ENCODE peak calls at places on chromosomes 7 and 10, in four cellular contexts. A is AG09309, N is GM23338, M is choroid plexus epithelial cell. Q is an unnamed sample.

GRCh38 chr7:73987298-73987697 is 40.7 kb upstream of the ELN start:
- DNase-seq in A (no peak), M (no peak), N (no peak), Q (no peak)

GRCh38 chr10:5583525-5584175 is 58.9 kb downstream of the CALML3 start:
- DNase-seq in A (no peak), N (peak), M (peak), Q (peak)

GRCh38 chr10:75165684-75166622 is 44.6 kb upstream of the VDAC2 start:
- DNase-seq in M (peak), N (no peak), A (no peak), Q (peak)

GRCh38 chr10:108592926-108593325 is 1330.4 kb downstream of the XPNPEP1 start:
- DNase-seq in N (no peak), M (no peak), A (no peak), Q (no peak)

GRCh38 chr10:13659887-13660544 is 73.3 kb downstream of the PRPF18 start:
- DNase-seq in A (peak), M (peak), N (peak), Q (peak)

GRCh38 chr7:17301491-17302101 is 3.1 kb downstream of the AHR start:
- DNase-seq in M (peak), A (no peak), N (peak), Q (peak)

GRCh38 chr10:12549297-12549696 is 199.9 kb downstream of the CAMK1D start:
- DNase-seq in M (no peak), A (no peak), N (no peak), Q (no peak)

GRCh38 chr10:51915031-51915542 is 215.7 kb upstream of the CSTF2T start:
- DNase-seq in A (no peak), M (no peak), N (peak), Q (peak)

GRCh38 chr7:21013765-21014502 is 227.2 kb upstream of the SP8 start:
- DNase-seq in A (no peak), M (no peak), N (no peak), Q (peak)

GRCh38 chr10:78896169-78896931 is 172.4 kb upstream of the ZMIZ1 start:
- DNase-seq in A (no peak), N (no peak), M (no peak), Q (no peak)

GRCh38 chr7:99002827-99003212 is 124.5 kb downstream of the TRRAP start:
- DNase-seq in N (no peak), M (no peak), A (no peak), Q (no peak)

GRCh38 chr7:135467207-135467711 is 42.6 kb downstream of the CNOT4 start:
- DNase-seq in A (no peak), N (no peak), M (no peak), Q (no peak)

GRCh38 chr10:16993186-16993585 is 136.4 kb downstream of the CUBN start:
- DNase-seq in N (no peak), A (no peak), M (no peak), Q (no peak)
- TF ChIP-seq CTCF in N (no peak), A (no peak), M (no peak), Q (no peak)

GRCh38 chr10:103925591-103925990 is 7.6 kb upstream of the STN1 start:
- DNase-seq in A (no peak), N (no peak), M (no peak), Q (no peak)
- H3K4me3 ChIP-seq in A (no peak), N (no peak), M (no peak), Q (no peak)

DNA sequence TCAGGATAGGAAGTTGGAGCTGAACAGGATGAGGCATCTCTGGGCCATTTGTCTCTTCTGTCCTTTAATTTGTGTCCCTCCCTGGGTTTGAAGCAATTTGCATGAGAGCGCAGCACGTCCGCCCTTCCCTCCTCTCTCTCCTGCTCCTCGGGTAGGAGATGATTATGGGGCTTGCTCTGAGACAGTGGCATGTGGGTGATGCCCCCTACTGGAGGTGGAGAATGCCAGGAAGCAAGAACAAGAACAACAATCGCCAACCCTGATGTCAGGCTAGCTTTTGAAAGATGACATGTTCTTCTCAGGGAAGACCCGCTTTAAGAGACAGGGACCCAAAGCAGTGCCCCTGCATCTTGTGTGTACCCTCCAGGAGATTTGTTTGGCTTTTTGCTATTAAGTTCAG is 63.9 kb upstream of the LOXL4 start:
- DNase-seq in N (peak), M (no peak), A (no peak), Q (no peak)
- TF ChIP-seq CTCF in N (peak), M (peak), A (peak), Q (peak)

DNA sequence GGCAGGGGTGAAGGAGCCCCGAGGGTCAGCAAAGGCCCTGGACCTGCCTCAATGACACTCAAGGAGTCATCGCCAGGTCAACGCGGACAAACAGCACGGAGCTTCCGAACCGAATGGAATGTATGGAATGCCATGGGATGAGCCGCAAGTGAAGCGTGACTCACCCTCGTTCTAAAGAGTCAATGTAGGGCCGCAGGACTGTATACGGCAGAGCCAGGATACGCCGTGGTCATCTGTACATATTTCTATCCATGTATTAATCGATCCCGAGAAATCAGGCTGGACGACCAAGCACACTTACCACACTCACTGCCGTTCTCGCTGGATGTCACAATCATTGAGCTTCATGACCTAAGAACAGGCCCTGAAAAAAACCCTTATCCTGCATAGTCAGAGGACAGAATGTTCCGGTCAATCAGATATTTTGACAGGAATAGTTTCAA is 4.3 kb downstream of the SNX8 start:
- DNase-seq in N (peak), A (no peak), M (peak), Q (peak)
- H3K4me3 ChIP-seq in N (peak), A (no peak), M (peak), Q (no peak)

GRCh38 chr10:15370741-15371701 is at the start of gene FAM171A1:
- DNase-seq in N (peak), M (peak), A (no peak), Q (peak)
- TF ChIP-seq CTCF in N (peak), M (no peak), A (no peak), Q (peak)

GRCh38 chr10:99754670-99755069 is 22.6 kb downstream of the CUTC start:
- DNase-seq in N (no peak), M (peak), A (no peak), Q (peak)

GRCh38 chr10:99743841-99744240 is 11.8 kb downstream of the CUTC start:
- DNase-seq in N (no peak), M (no peak), A (no peak), Q (no peak)

DNA sequence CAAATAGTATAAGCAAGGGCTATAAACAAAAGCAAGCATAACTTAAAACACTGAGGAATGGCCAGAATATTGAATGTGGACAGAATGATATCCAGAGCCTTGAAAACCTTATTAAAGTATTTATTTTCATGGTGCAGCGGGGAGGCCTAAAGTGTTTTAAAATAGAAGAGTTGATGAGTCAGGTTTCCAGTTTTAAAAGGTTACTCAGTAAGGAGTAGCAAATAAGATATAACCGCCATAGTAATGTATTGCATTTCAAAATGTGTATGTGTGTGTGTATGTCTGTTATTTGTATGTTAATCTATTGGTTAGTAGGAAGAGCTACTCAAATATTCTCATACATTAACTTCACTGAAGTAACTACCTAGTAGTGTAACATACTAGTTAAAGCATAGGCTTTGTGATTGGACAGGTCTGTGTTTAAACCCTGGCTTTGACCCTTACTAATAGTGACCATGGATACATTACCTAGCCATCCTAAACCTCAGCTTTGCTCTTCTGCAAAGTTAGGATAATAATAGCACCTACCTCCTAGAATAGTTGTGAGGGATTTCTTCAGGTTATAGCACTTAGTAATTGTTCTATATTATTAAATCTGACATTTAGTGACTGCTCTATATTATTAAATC is 16.9 kb downstream of the CUTC start:
- DNase-seq in M (no peak), N (no peak), A (no peak), Q (no peak)
- H3K4me3 ChIP-seq in M (no peak), N (no peak), A (no peak), Q (no peak)

GRCh38 chr10:47268696-47269095 is 31.3 kb upstream of the GDF10 start:
- DNase-seq in N (peak), M (no peak), A (no peak), Q (no peak)

GRCh38 chr10:47266602-47267001 is 33.4 kb upstream of the GDF10 start:
- DNase-seq in M (no peak), A (no peak), N (no peak), Q (no peak)

GRCh38 chr10:47264797-47265281 is 35.2 kb upstream of the GDF10 start:
- DNase-seq in N (no peak), A (no peak), M (no peak), Q (no peak)

DNA sequence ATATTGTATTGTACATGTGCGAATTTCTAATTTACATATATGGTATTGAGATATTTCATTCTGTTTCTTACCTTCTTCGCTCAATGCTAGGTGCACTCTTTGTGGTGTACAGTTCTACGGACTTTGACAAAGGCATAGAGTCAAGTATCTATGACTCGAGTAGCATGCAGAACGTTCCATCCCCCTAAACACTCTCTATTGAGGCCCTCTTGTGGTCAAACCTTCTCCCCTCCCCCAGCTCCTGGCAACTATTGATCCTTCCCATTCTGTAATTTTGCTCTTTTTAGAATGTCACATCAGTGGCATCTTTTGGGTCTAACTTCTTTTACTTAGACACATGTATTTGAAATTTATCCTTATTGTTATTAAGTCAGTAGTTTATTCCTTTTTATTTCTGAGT is 30.7 kb upstream of the GDF10 start:
- DNase-seq in M (peak), N (peak), A (no peak), Q (no peak)
- TF ChIP-seq CTCF in M (peak), N (peak), A (peak), Q (peak)

DNA sequence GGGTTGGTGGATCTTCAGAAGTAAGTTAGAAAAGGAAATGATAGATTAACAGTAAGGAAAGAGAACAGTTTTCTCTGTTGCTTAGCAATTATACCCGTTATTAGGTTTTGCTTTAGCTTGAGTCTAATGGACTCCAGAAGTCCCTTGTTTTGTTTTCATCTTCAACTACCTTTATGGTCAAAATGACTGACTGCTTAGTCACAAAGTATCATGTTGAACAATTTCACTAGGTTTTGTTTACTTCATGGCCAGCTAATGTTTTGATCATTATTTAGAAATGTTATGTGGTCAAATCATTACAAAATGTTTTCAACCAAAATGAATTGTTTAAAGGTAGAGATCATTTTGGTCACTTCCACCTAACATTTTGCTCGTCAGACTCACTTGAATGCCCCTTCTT is 1.9 kb downstream of the UBN2 start:
- DNase-seq in M (peak), A (no peak), N (no peak), Q (peak)
- H3K4me3 ChIP-seq in M (peak), A (peak), N (peak), Q (peak)

Q was measured in cardiac fibroblast.